ENCODE peak calls at places on chromosomes 3 and 15, in five cellular contexts. One of them, this sample, is unnamed.

GRCh38 chr3:159766563-159767185 is 222.0 kb upstream of the IL12A start:
- DNase-seq in stimulated activated CD8-positive, alpha-beta memory T cell treated with anti-CD3 and anti-CD28 coated beads, Interleukin-7, amount 100 ng/mL, for 1 hour: no peak
- DNase-seq in NCI-H1092 treated with DMSO at 0.1 percent for 48 hours: no peak
- DNase-seq in cardiac septum: no peak
- DNase-seq in fibroblast of lung: peak
- DNase-seq in this sample: no peak

GRCh38 chr3:45071075-45071474 is 45.0 kb downstream of the CLEC3B start:
- DNase-seq in stimulated activated CD8-positive, alpha-beta memory T cell treated with anti-CD3 and anti-CD28 coated beads, Interleukin-7, amount 100 ng/mL, for 1 hour: no peak
- DNase-seq in NCI-H1092 treated with DMSO at 0.1 percent for 48 hours: no peak
- DNase-seq in cardiac septum: no peak
- DNase-seq in fibroblast of lung: no peak
- DNase-seq in this sample: no peak

GRCh38 chr15:37789881-37790280 is 144.6 kb upstream of the TMCO5A start:
- DNase-seq in stimulated activated CD8-positive, alpha-beta memory T cell treated with anti-CD3 and anti-CD28 coated beads, Interleukin-7, amount 100 ng/mL, for 1 hour: no peak
- DNase-seq in NCI-H1092 treated with DMSO at 0.1 percent for 48 hours: no peak
- DNase-seq in cardiac septum: no peak
- DNase-seq in fibroblast of lung: peak
- DNase-seq in this sample: peak

GRCh38 chr3:161072076-161072697 is 33.0 kb downstream of the B3GALNT1 start:
- DNase-seq in stimulated activated CD8-positive, alpha-beta memory T cell treated with anti-CD3 and anti-CD28 coated beads, Interleukin-7, amount 100 ng/mL, for 1 hour: no peak
- DNase-seq in NCI-H1092 treated with DMSO at 0.1 percent for 48 hours: no peak
- DNase-seq in cardiac septum: no peak
- DNase-seq in fibroblast of lung: no peak
- DNase-seq in this sample: no peak

GRCh38 chr15:40871749-40872617 is 2.1 kb downstream of the RHOV start:
- DNase-seq in stimulated activated CD8-positive, alpha-beta memory T cell treated with anti-CD3 and anti-CD28 coated beads, Interleukin-7, amount 100 ng/mL, for 1 hour: no peak
- DNase-seq in NCI-H1092 treated with DMSO at 0.1 percent for 48 hours: no peak
- DNase-seq in cardiac septum: no peak
- DNase-seq in fibroblast of lung: no peak
- DNase-seq in this sample: peak

GRCh38 chr3:51747840-51748239 is 31.2 kb downstream of the IQCF6 start:
- DNase-seq in stimulated activated CD8-positive, alpha-beta memory T cell treated with anti-CD3 and anti-CD28 coated beads, Interleukin-7, amount 100 ng/mL, for 1 hour: no peak
- DNase-seq in NCI-H1092 treated with DMSO at 0.1 percent for 48 hours: no peak
- DNase-seq in cardiac septum: no peak
- DNase-seq in fibroblast of lung: no peak
- DNase-seq in this sample: no peak

GRCh38 chr3:73512095-73512494 is 112.6 kb downstream of the PDZRN3 start:
- DNase-seq in stimulated activated CD8-positive, alpha-beta memory T cell treated with anti-CD3 and anti-CD28 coated beads, Interleukin-7, amount 100 ng/mL, for 1 hour: no peak
- DNase-seq in NCI-H1092 treated with DMSO at 0.1 percent for 48 hours: peak
- DNase-seq in cardiac septum: no peak
- DNase-seq in fibroblast of lung: no peak
- DNase-seq in this sample: no peak

GRCh38 chr3:36817806-36818205 is 53.5 kb upstream of the DCLK3 start:
- DNase-seq in stimulated activated CD8-positive, alpha-beta memory T cell treated with anti-CD3 and anti-CD28 coated beads, Interleukin-7, amount 100 ng/mL, for 1 hour: no peak
- DNase-seq in NCI-H1092 treated with DMSO at 0.1 percent for 48 hours: no peak
- DNase-seq in cardiac septum: no peak
- DNase-seq in fibroblast of lung: no peak
- DNase-seq in this sample: no peak

GRCh38 chr3:59885103-59885502 is 835.3 kb upstream of the CFAP20DC start:
- DNase-seq in stimulated activated CD8-positive, alpha-beta memory T cell treated with anti-CD3 and anti-CD28 coated beads, Interleukin-7, amount 100 ng/mL, for 1 hour: no peak
- DNase-seq in NCI-H1092 treated with DMSO at 0.1 percent for 48 hours: no peak
- DNase-seq in cardiac septum: no peak
- DNase-seq in fibroblast of lung: no peak
- DNase-seq in this sample: no peak

GRCh38 chr15:81612631-81613030 is 238.6 kb upstream of the TMC3 start:
- DNase-seq in stimulated activated CD8-positive, alpha-beta memory T cell treated with anti-CD3 and anti-CD28 coated beads, Interleukin-7, amount 100 ng/mL, for 1 hour: no peak
- DNase-seq in NCI-H1092 treated with DMSO at 0.1 percent for 48 hours: no peak
- DNase-seq in cardiac septum: no peak
- DNase-seq in fibroblast of lung: no peak
- DNase-seq in this sample: no peak

GRCh38 chr3:146472611-146473010 is 3.2 kb upstream of the PLSCR2 start:
- DNase-seq in stimulated activated CD8-positive, alpha-beta memory T cell treated with anti-CD3 and anti-CD28 coated beads, Interleukin-7, amount 100 ng/mL, for 1 hour: no peak
- DNase-seq in NCI-H1092 treated with DMSO at 0.1 percent for 48 hours: no peak
- DNase-seq in cardiac septum: no peak
- DNase-seq in fibroblast of lung: no peak
- DNase-seq in this sample: no peak

GRCh38 chr15:92492556-92492955 is 98.9 kb downstream of the ST8SIA2 start:
- DNase-seq in stimulated activated CD8-positive, alpha-beta memory T cell treated with anti-CD3 and anti-CD28 coated beads, Interleukin-7, amount 100 ng/mL, for 1 hour: no peak
- DNase-seq in NCI-H1092 treated with DMSO at 0.1 percent for 48 hours: no peak
- DNase-seq in cardiac septum: no peak
- DNase-seq in fibroblast of lung: no peak
- DNase-seq in this sample: no peak

GRCh38 chr3:186088335-186088734 is 20.6 kb downstream of the ETV5 start:
- DNase-seq in stimulated activated CD8-positive, alpha-beta memory T cell treated with anti-CD3 and anti-CD28 coated beads, Interleukin-7, amount 100 ng/mL, for 1 hour: no peak
- DNase-seq in NCI-H1092 treated with DMSO at 0.1 percent for 48 hours: no peak
- DNase-seq in cardiac septum: no peak
- DNase-seq in fibroblast of lung: no peak
- DNase-seq in this sample: no peak

GRCh38 chr3:70554170-70554569 is 241.7 kb upstream of the MDFIC2 start:
- DNase-seq in stimulated activated CD8-positive, alpha-beta memory T cell treated with anti-CD3 and anti-CD28 coated beads, Interleukin-7, amount 100 ng/mL, for 1 hour: no peak
- DNase-seq in NCI-H1092 treated with DMSO at 0.1 percent for 48 hours: no peak
- DNase-seq in cardiac septum: no peak
- DNase-seq in fibroblast of lung: peak
- DNase-seq in this sample: no peak

GRCh38 chr15:39204031-39204430 is 376.8 kb upstream of the THBS1 start:
- DNase-seq in stimulated activated CD8-positive, alpha-beta memory T cell treated with anti-CD3 and anti-CD28 coated beads, Interleukin-7, amount 100 ng/mL, for 1 hour: no peak
- DNase-seq in NCI-H1092 treated with DMSO at 0.1 percent for 48 hours: no peak
- DNase-seq in cardiac septum: no peak
- DNase-seq in fibroblast of lung: peak
- DNase-seq in this sample: no peak

GRCh38 chr3:169362261-169362660 is 301.3 kb downstream of the MECOM start:
- DNase-seq in stimulated activated CD8-positive, alpha-beta memory T cell treated with anti-CD3 and anti-CD28 coated beads, Interleukin-7, amount 100 ng/mL, for 1 hour: no peak
- DNase-seq in NCI-H1092 treated with DMSO at 0.1 percent for 48 hours: no peak
- DNase-seq in cardiac septum: no peak
- DNase-seq in fibroblast of lung: peak
- DNase-seq in this sample: no peak

GRCh38 chr3:12489832-12490231 is 5.6 kb downstream of the TSEN2 start:
- DNase-seq in stimulated activated CD8-positive, alpha-beta memory T cell treated with anti-CD3 and anti-CD28 coated beads, Interleukin-7, amount 100 ng/mL, for 1 hour: no peak
- DNase-seq in NCI-H1092 treated with DMSO at 0.1 percent for 48 hours: no peak
- DNase-seq in cardiac septum: no peak
- DNase-seq in fibroblast of lung: peak
- DNase-seq in this sample: no peak

GRCh38 chr3:182241777-182242556 is 530.2 kb downstream of the SOX2 start:
- DNase-seq in stimulated activated CD8-positive, alpha-beta memory T cell treated with anti-CD3 and anti-CD28 coated beads, Interleukin-7, amount 100 ng/mL, for 1 hour: no peak
- DNase-seq in NCI-H1092 treated with DMSO at 0.1 percent for 48 hours: no peak
- DNase-seq in cardiac septum: no peak
- DNase-seq in fibroblast of lung: peak
- DNase-seq in this sample: no peak

GRCh38 chr3:194380300-194380699 is 10.8 kb upstream of the LRRC15 start:
- DNase-seq in stimulated activated CD8-positive, alpha-beta memory T cell treated with anti-CD3 and anti-CD28 coated beads, Interleukin-7, amount 100 ng/mL, for 1 hour: no peak
- DNase-seq in NCI-H1092 treated with DMSO at 0.1 percent for 48 hours: no peak
- DNase-seq in cardiac septum: peak
- DNase-seq in fibroblast of lung: no peak
- DNase-seq in this sample: no peak

GRCh38 chr3:100437879-100438622 is 36.7 kb downstream of the LNP1 start:
- DNase-seq in stimulated activated CD8-positive, alpha-beta memory T cell treated with anti-CD3 and anti-CD28 coated beads, Interleukin-7, amount 100 ng/mL, for 1 hour: no peak
- DNase-seq in NCI-H1092 treated with DMSO at 0.1 percent for 48 hours: no peak
- DNase-seq in cardiac septum: no peak
- DNase-seq in fibroblast of lung: no peak
- DNase-seq in this sample: no peak

GRCh38 chr3:84307339-84307738 is 651.5 kb upstream of the CADM2 start:
- DNase-seq in stimulated activated CD8-positive, alpha-beta memory T cell treated with anti-CD3 and anti-CD28 coated beads, Interleukin-7, amount 100 ng/mL, for 1 hour: no peak
- DNase-seq in NCI-H1092 treated with DMSO at 0.1 percent for 48 hours: no peak
- DNase-seq in cardiac septum: no peak
- DNase-seq in fibroblast of lung: no peak
- DNase-seq in this sample: no peak

GRCh38 chr3:30258426-30259392 is 347.7 kb upstream of the TGFBR2 start:
- DNase-seq in stimulated activated CD8-positive, alpha-beta memory T cell treated with anti-CD3 and anti-CD28 coated beads, Interleukin-7, amount 100 ng/mL, for 1 hour: no peak
- DNase-seq in NCI-H1092 treated with DMSO at 0.1 percent for 48 hours: peak
- DNase-seq in cardiac septum: no peak
- DNase-seq in fibroblast of lung: peak
- DNase-seq in this sample: no peak

GRCh38 chr15:80945605-80946004 is 44.0 kb downstream of the MESD start:
- DNase-seq in stimulated activated CD8-positive, alpha-beta memory T cell treated with anti-CD3 and anti-CD28 coated beads, Interleukin-7, amount 100 ng/mL, for 1 hour: no peak
- DNase-seq in NCI-H1092 treated with DMSO at 0.1 percent for 48 hours: no peak
- DNase-seq in cardiac septum: no peak
- DNase-seq in fibroblast of lung: no peak
- DNase-seq in this sample: no peak

GRCh38 chr15:78696436-78696835 is 55.4 kb upstream of the CHRNB4 start:
- DNase-seq in stimulated activated CD8-positive, alpha-beta memory T cell treated with anti-CD3 and anti-CD28 coated beads, Interleukin-7, amount 100 ng/mL, for 1 hour: no peak
- DNase-seq in NCI-H1092 treated with DMSO at 0.1 percent for 48 hours: no peak
- DNase-seq in cardiac septum: no peak
- DNase-seq in fibroblast of lung: no peak
- DNase-seq in this sample: no peak

GRCh38 chr15:63372018-63372705 is 9.5 kb downstream of the CA12 start:
- DNase-seq in stimulated activated CD8-positive, alpha-beta memory T cell treated with anti-CD3 and anti-CD28 coated beads, Interleukin-7, amount 100 ng/mL, for 1 hour: no peak
- DNase-seq in NCI-H1092 treated with DMSO at 0.1 percent for 48 hours: no peak
- DNase-seq in cardiac septum: no peak
- DNase-seq in fibroblast of lung: peak
- DNase-seq in this sample: peak

GRCh38 chr3:129119365-129120100 is 2.1 kb downstream of the RAB43 start:
- DNase-seq in stimulated activated CD8-positive, alpha-beta memory T cell treated with anti-CD3 and anti-CD28 coated beads, Interleukin-7, amount 100 ng/mL, for 1 hour: no peak
- DNase-seq in NCI-H1092 treated with DMSO at 0.1 percent for 48 hours: no peak
- DNase-seq in cardiac septum: peak
- DNase-seq in fibroblast of lung: no peak
- DNase-seq in this sample: no peak

GRCh38 chr3:183385698-183386590 is 42.5 kb downstream of the MCF2L2 start:
- DNase-seq in stimulated activated CD8-positive, alpha-beta memory T cell treated with anti-CD3 and anti-CD28 coated beads, Interleukin-7, amount 100 ng/mL, for 1 hour: peak
- DNase-seq in NCI-H1092 treated with DMSO at 0.1 percent for 48 hours: peak
- DNase-seq in cardiac septum: no peak
- DNase-seq in fibroblast of lung: peak
- DNase-seq in this sample: peak

GRCh38 chr3:151146731-151147091 is 56.3 kb downstream of the GPR171 start:
- DNase-seq in stimulated activated CD8-positive, alpha-beta memory T cell treated with anti-CD3 and anti-CD28 coated beads, Interleukin-7, amount 100 ng/mL, for 1 hour: no peak
- DNase-seq in NCI-H1092 treated with DMSO at 0.1 percent for 48 hours: no peak
- DNase-seq in cardiac septum: no peak
- DNase-seq in fibroblast of lung: no peak
- DNase-seq in this sample: no peak

This sample was measured in RWPE1.